ENCODE peak calls at places on chromosomes 16 and 17, in four cellular contexts. B is HepG2, P is GM12878, L is H1. I is an unnamed sample.
A peak's percentile ranks its signal among the peaks of the same experiment; 100 is the strongest.

GRCh38 chr17:7835818-7836595 is 2.0 kb downstream of the KDM6B start:
- DNase-seq in B (peak; percentile 64), P (no peak), L (peak; percentile 88), I (no peak)

GRCh38 chr17:49546546-49547535 is 28.8 kb upstream of the NXPH3 start:
- DNase-seq in B (no peak), P (no peak), L (no peak), I (no peak)

GRCh38 chr17:39270923-39271322 is 45.2 kb upstream of the STAC2 start:
- DNase-seq in B (no peak), P (no peak), L (no peak), I (no peak)

GRCh38 chr17:60641126-60641525 is 36.5 kb upstream of the BCAS3 start:
- DNase-seq in B (no peak), P (no peak), L (no peak), I (no peak)

GRCh38 chr16:2529961-2530628 is 1.1 kb downstream of the CEMP1 start:
- DNase-seq in B (no peak), P (no peak), L (no peak), I (no peak)

GRCh38 chr16:80174416-80174815 is 366.4 kb upstream of the DYNLRB2 start:
- DNase-seq in B (peak; percentile 41), P (no peak), L (no peak), I (no peak)

GRCh38 chr16:2782583-2783351 is 4.6 kb downstream of the PRSS33 start:
- DNase-seq in B (no peak), P (no peak), L (no peak), I (no peak)

GRCh38 chr17:44842748-44843147 is 4.9 kb upstream of the HIGD1B start:
- DNase-seq in B (no peak), P (no peak), L (peak; percentile 60), I (no peak)

GRCh38 chr16:74666425-74667214 is at the start of gene RFWD3:
- DNase-seq in B (peak; percentile 99), P (peak; percentile 94), L (peak; percentile 93), I (peak; percentile 99)

GRCh38 chr17:82235775-82236141 is 6.9 kb downstream of the SLC16A3 start:
- DNase-seq in B (no peak), P (no peak), L (no peak), I (no peak)

GRCh38 chr17:602436-602835 is 112.2 kb downstream of the VPS53 start:
- DNase-seq in B (no peak), P (no peak), L (no peak), I (no peak)

GRCh38 chr17:10698116-10698818 is 873 bp downstream of the ADPRM start:
- DNase-seq in B (peak; percentile 10), P (no peak), L (no peak), I (peak; percentile 11)

GRCh38 chr16:5761592-5761991 is 664.0 kb upstream of the EEF2KMT start:
- DNase-seq in B (no peak), P (no peak), L (no peak), I (no peak)

GRCh38 chr17:4519361-4519788 is 20.7 kb downstream of the SPNS2 start:
- DNase-seq in B (no peak), P (no peak), L (no peak), I (no peak)

GRCh38 chr17:11996722-11997146 is 541 bp downstream of the ZNF18 start:
- DNase-seq in B (peak; percentile 39), P (peak; percentile 24), L (no peak), I (peak; percentile 31)

GRCh38 chr16:81210807-81211206 is 27.7 kb upstream of the BCO1 start:
- DNase-seq in B (no peak), P (no peak), L (no peak), I (no peak)

GRCh38 chr17:2396568-2397246 is 4.2 kb downstream of the MNT start:
- DNase-seq in B (peak; percentile 95), P (peak; percentile 68), L (peak; percentile 89), I (no peak)

DNA sequence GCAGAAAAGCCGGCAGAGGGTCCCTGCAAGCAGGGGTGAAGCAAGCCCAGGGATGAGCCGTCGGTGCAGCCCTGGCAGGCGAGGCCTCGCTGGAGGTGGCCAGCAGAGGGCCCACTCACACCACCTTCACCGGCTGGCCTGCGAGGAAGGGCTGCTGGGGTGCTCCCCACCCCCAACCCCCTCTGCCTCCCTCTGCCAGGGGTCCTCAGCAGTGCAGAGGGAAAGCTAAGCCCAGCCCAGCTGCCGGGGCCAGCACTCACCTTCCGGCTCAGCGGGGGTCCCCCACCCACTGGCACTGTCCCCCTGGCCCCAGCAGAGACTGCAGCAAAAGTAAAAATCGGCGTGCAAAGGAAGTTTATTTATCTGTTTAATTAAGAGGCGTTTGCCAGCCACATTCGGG is 113.4 kb downstream of the ENGASE start:
- DNase-seq in B (no peak), P (no peak), L (peak; percentile 89), I (peak; percentile 75)
- TF ChIP-seq SP1 in B (no peak), P (no peak), L (no peak), I (no peak)

DNA sequence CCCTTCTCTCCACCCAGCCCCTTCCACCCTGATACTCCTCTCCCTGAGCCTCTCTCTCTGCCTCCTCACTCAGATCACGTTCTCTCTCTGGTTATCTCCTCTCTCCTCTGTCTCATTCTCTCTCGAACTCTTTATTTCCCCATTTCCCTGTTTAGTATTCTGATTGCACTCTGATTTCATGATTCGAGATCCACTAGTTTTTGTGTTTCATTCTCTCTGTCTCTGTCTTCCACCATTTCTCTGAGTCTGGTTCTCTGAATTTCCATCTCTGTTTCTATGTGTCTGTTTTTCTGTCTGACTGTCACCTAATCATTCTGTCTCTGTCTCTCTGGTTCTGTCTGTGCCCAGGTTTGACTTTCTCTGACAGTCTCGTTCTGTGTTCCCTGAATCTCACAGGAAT is 2.0 kb downstream of the SEZ6L2 start:
- DNase-seq in B (no peak), P (no peak), L (no peak), I (no peak)
- TF ChIP-seq SUZ12 in B (no peak), P (no peak), L (no peak), I (no peak)

GRCh38 chr17:59565959-59566324 is 532 bp downstream of the DHX40 start:
- DNase-seq in B (peak; percentile 80), P (no peak), L (peak; percentile 67), I (peak; percentile 83)
- TF ChIP-seq SP1 in B (no peak), P (no peak), L (no peak), I (no peak)

GRCh38 chr16:76784530-76784929 is 406.5 kb upstream of the MON1B start:
- DNase-seq in B (no peak), P (no peak), L (no peak), I (no peak)

GRCh38 chr16:76777721-76778120 is 413.3 kb upstream of the MON1B start:
- DNase-seq in B (no peak), P (no peak), L (no peak), I (no peak)

GRCh38 chr16:76780556-76780955 is 410.4 kb upstream of the MON1B start:
- DNase-seq in B (no peak), P (no peak), L (no peak), I (no peak)
- TF ChIP-seq SUZ12 in B (no peak), P (no peak), L (no peak), I (no peak)

DNA sequence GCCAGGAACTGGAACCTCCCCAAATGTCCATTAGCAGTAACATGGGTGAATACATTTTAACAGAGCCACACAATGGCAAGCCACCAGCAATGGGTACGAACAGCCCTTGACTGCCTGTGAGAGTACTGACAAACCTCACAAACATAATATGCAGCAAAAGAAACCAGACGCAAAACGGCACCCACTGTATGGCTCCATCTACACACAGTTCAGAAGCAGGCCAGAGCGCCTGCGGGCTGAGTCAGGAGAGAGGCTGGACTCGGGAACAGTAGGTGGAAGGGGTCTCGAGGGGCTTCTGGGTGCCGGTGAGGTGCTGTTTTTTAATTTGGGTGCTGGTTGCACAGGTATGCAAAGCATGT is 77.4 kb upstream of the TOB1 start:
- DNase-seq in B (no peak), P (no peak), L (no peak), I (no peak)
- TF ChIP-seq SP1 in B (no peak), P (no peak), L (no peak), I (no peak)

DNA sequence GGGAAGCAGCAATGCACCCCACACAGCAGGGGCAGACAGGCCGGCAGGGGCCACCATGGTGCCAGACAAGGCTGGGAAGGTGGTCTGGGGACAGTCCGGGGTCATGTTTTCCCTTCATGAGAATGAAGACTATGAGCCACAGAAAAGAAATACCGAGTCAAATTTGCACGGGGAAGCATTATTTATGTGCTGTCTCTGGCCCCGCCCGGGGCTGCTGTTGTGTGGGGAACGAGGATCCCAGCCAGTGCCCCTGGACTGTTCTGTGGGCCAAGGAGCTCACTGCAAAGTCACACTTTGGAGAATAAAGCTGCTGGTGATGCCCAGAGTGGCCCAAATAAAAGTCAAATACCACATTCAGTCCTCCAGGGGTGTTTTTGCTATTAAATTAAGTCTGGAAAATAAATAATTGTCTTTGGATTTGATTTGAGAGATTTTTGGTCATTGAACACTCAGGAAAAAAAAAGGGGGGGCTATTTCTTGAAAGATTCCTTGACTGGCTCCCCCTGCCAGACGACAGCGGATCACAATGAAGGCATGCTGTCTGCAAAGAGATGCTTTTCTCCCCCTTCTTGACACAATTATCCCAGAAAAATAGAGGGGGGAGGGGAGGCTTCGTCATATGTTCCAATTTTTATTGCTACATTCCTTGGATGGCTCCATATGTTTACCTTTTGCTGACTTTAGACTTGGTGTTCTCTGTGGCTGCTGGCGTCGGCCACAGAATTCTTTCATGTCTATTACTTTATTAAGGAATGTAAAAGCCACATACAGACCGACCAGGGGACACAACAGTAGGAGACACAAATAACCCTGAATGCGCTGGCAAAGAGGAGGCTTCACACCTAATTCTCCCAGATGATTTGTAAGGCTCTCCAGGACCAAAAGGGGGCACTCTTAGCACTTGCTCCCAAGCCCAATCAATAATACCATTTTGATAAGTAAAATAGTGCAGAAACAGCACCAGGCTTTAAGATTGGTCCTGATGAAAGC is 27.1 kb upstream of the ANKFN1 start:
- DNase-seq in B (peak; percentile 27), P (no peak), L (peak; percentile 53), I (peak; percentile 39)
- TF ChIP-seq SUZ12 in B (no peak), P (no peak), L (no peak), I (no peak)

DNA sequence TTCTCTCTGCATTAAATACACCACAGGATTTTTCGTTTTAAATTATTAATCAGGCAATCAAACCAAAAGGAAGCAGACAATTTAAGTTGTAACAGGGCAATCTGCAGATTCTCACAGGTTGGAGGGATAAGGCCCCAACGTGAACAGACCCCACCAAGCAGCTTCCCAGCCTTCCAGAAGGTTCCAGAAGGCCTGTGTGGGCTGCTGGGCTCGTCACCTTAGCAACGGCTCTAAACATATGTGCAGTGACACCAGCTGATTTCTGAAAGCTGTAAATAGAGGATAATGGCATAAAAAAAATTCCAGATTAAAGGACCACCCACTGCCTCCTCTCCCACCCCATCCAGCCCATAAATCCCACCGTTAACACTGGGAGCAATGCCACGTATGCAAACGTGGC is 123.8 kb downstream of the ZNF778 start:
- DNase-seq in B (no peak), P (no peak), L (no peak), I (no peak)
- TF ChIP-seq SP1 in B (no peak), P (no peak), L (no peak), I (no peak)

I was measured in HEK293T.